ENCODE peak calls at places on chromosomes 11 and 22, in seven cellular contexts. O is bronchial epithelial cell, A is astrocyte, K is HCT116, C is mesendoderm, P is coronary artery, L is H7. M is an unnamed sample.

GRCh38 chr11:30876656-30877371 is 290.7 kb upstream of the MPPED2 start:
- DNase-seq in O (peak; percentile 16), A (no peak), K (no peak), C (peak; percentile 10), P (no peak), L (no peak), M (peak; percentile 19)

GRCh38 chr11:46306296-46306853 is 28.9 kb downstream of the CREB3L1 start:
- DNase-seq in O (peak; percentile 21), A (no peak), K (no peak), C (peak; percentile 45), P (no peak), L (no peak), M (no peak)

GRCh38 chr11:122139595-122139866 is 23.5 kb upstream of the BLID start:
- DNase-seq in O (no peak), A (peak; percentile 51), K (no peak), C (no peak), P (no peak), L (no peak), M (no peak)

GRCh38 chr22:48659393-48659792 is 1168.3 kb downstream of the BRD1 start:
- DNase-seq in O (no peak), A (no peak), K (no peak), C (no peak), P (no peak), L (peak; percentile 68), M (no peak)

GRCh38 chr11:94740975-94741707 is 27.0 kb upstream of the AMOTL1 start:
- DNase-seq in O (peak; percentile 77), A (peak; percentile 57), K (peak; percentile 48), C (peak; percentile 94), P (no peak), L (peak; percentile 82), M (no peak)

GRCh38 chr11:111871693-111872161 is 346 bp upstream of the ALG9 start:
- DNase-seq in O (peak; percentile 1), A (no peak), K (no peak), C (no peak), P (no peak), L (peak; percentile 14), M (no peak)

GRCh38 chr22:24772493-24773220 is 1.9 kb downstream of the PIWIL3 start:
- DNase-seq in O (peak; percentile 20), A (peak; percentile 20), K (peak; percentile 61), C (peak; percentile 96), P (no peak), L (peak; percentile 87), M (no peak)

GRCh38 chr11:129278586-129279319 is 86.6 kb upstream of the ARHGAP32 start:
- DNase-seq in O (no peak), A (no peak), K (no peak), C (no peak), P (no peak), L (peak; percentile 72), M (no peak)

GRCh38 chr11:35619030-35619753 is 932 bp downstream of the FJX1 start:
- DNase-seq in O (peak; percentile 22), A (peak; percentile 44), K (no peak), C (peak; percentile 81), P (no peak), L (peak; percentile 80), M (no peak)

GRCh38 chr11:62195945-62196344 is 5.9 kb downstream of the SCGB1D1 start:
- DNase-seq in O (no peak), A (no peak), K (no peak), C (peak; percentile 41), P (no peak), L (no peak), M (no peak)

GRCh38 chr11:66150140-66150539 is 80.1 kb downstream of the PACS1 start:
- DNase-seq in O (no peak), A (no peak), K (no peak), C (no peak), P (no peak), L (no peak), M (no peak)
- H3K4me3 ChIP-seq in O (no peak overlapping the region), A (no peak overlapping the region), K (no peak overlapping the region), C (no peak overlapping the region), P (peak overlapping the region; percentile 9), L (no peak overlapping the region), M (no peak overlapping the region)

GRCh38 chr22:31093956-31094622 is 13.0 kb downstream of the SMTN start:
- DNase-seq in O (no peak), A (no peak), K (no peak), C (no peak), P (peak; percentile 69), L (peak; percentile 50), M (no peak)

GRCh38 chr22:31094741-31095140 is 12.6 kb downstream of the SELENOM start:
- DNase-seq in O (no peak), A (no peak), K (no peak), C (no peak), P (no peak), L (no peak), M (no peak)

GRCh38 chr22:31091106-31091975 is 10.2 kb downstream of the SMTN start:
- DNase-seq in O (no peak), A (no peak), K (no peak), C (no peak), P (peak; percentile 83), L (peak; percentile 83), M (no peak)

GRCh38 chr22:31092161-31092560 is 11.0 kb downstream of the SMTN start:
- DNase-seq in O (no peak), A (no peak), K (no peak), C (no peak), P (no peak), L (peak; percentile 57), M (no peak)

DNA sequence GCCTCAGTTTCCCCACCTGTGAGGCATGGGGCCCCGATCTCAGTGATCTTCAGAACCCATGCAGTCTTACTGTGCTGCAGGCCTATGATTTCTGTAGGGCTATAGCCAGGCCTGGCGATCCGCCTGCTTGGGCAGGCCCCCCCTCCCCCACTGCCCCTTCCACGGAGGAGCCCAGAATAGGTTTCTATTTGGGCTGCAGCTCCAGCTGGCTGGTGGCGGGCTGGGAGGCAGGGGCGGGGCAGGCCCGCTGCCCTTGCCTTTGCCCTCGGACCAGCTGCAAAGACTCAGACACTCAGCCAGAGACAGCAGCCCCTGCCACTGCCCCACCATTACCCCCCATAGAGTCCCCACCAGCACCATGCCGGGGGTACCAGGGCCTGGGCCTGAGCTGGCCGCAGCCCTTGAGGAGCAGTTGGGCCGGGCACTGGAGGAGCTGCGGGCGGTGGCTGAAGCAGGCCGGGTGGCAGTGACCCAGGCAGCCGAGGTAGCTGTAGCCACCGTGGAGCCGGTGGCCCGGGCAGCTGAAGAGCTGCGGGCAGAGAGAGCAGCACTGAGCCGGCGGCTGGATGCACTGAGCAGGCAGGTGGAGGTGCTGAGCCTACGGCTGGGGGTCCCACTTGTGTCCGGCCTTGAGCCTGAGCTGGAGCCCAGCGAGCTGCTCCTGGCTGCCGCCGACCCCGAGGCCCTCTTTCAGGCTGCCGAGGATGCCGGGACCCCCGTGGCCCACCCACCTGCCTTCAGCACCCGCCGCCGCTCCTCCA is 12.2 kb downstream of the SMTN start:
- DNase-seq in O (no peak), A (no peak), K (no peak), C (no peak), P (peak; percentile 89), L (peak; percentile 70), M (no peak)
- H3K4me3 ChIP-seq in O (no peak overlapping the region), A (no peak overlapping the region), K (no peak overlapping the region), C (no peak overlapping the region), P (peak overlapping the region; percentile 62), L (no peak overlapping the region), M (no peak overlapping the region)

GRCh38 chr11:61161190-61162091 is at the start of gene VPS37C:
- DNase-seq in O (peak; percentile 56), A (peak; percentile 71), K (peak; percentile 76), C (peak; percentile 90), P (peak; percentile 95), L (peak; percentile 99), M (peak; percentile 38)

GRCh38 chr11:61160487-61161189 is 588 bp downstream of the VPS37C start:
- DNase-seq in O (peak; percentile 13), A (no peak), K (no peak), C (peak; percentile 31), P (no peak), L (no peak), M (no peak)

GRCh38 chr11:61162092-61162935 is 1.1 kb upstream of the VPS37C start:
- DNase-seq in O (peak; percentile 70), A (no peak), K (peak; percentile 82), C (peak; percentile 49), P (no peak), L (peak; percentile 33), M (no peak)

GRCh38 chr11:61164610-61165424 is 3.6 kb upstream of the VPS37C start:
- DNase-seq in O (peak; percentile 16), A (no peak), K (no peak), C (peak; percentile 39), P (no peak), L (peak; percentile 25), M (no peak)

DNA sequence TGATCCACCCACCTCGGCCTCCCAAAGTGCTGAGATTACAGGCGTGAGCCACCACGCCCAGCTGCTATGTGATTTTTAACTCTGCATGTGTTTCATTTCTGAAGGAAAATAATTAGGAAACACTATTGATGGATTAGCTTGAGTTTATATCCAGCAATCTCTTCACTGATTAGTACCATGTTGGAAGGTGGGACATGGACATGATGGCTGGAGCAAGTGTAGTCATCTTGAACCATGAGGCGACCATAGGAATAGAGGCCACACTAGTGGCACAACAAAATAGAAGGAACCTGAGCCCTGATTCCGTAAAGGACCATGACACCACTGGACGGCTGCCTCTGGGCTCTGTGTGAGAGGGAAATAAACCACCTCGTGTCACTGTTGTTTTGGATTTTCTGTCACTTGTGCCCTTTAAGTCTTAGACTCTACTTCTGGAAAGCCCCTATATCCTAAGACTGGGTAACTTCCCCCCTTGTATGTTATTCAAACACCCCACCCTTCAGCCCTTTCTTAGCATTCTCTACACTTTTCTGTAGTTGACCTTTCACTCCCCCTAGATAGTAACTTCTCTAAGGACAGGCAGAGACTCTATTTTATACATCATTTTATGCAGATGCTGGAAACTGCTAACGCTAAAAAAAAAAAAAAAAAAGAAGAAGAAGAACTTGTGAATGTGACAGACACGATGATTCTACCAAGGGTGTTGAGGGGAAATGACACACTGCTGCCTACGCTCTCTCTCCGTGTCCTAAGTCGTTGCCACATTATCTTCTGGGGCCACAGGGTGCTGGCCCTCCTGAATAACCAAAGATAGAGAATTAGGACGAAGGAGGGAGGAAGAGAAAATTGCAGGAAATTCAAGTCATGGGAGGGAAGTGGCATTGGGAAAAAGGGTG is 2.7 kb upstream of the VPS37C start:
- DNase-seq in O (no peak), A (no peak), K (no peak), C (no peak), P (no peak), L (peak; percentile 9), M (no peak)
- H3K4me3 ChIP-seq in O (no peak overlapping the region), A (no peak overlapping the region), K (no peak overlapping the region), C (no peak overlapping the region), P (no peak overlapping the region), L (no peak overlapping the region), M (no peak overlapping the region)

GRCh38 chr11:1013628-1013935 is 22.9 kb downstream of the MUC6 start:
- DNase-seq in O (no peak), A (no peak), K (no peak), C (no peak), P (no peak), L (no peak), M (no peak)
- H3K4me3 ChIP-seq in O (no peak overlapping the region), A (no peak overlapping the region), K (no peak overlapping the region), C (no peak overlapping the region), P (no peak overlapping the region), L (no peak overlapping the region), M (no peak overlapping the region)